ENCODE peak calls at places on chromosomes 7 and 10, in six cellular contexts. Y, O, B, K, L and P are unnamed samples.

GRCh38 chr10:11440250-11441150 is 170.9 kb downstream of the USP6NL start:
- DNase-seq in K (peak), Y (no peak), O (no peak), B (no peak), L (no peak), P (no peak)

GRCh38 chr10:130427216-130427722 is 291.1 kb downstream of the GLRX3 start:
- DNase-seq in K (no peak), B (no peak), Y (no peak), O (no peak), L (no peak), P (no peak)

GRCh38 chr10:128557149-128557548 is 430.9 kb upstream of the MKI67 start:
- DNase-seq in B (no peak), L (no peak), Y (no peak), K (no peak), O (no peak), P (no peak)

GRCh38 chr7:128841961-128842673 is 11.9 kb downstream of the FLNC start:
- DNase-seq in K (peak), O (no peak), B (peak), L (no peak), Y (no peak), P (peak)

GRCh38 chr10:5530846-5531557 is 6.2 kb downstream of the CALML3 start:
- DNase-seq in B (no peak), K (no peak), O (no peak), Y (no peak), L (no peak), P (no peak)

GRCh38 chr7:134212576-134213546 is 85.7 kb downstream of the LRGUK start:
- DNase-seq in K (no peak), L (no peak), B (no peak), O (no peak), Y (no peak), P (no peak)

GRCh38 chr10:124035928-124036558 is 57.4 kb downstream of the CHST15 start:
- DNase-seq in O (no peak), K (peak), B (peak), Y (peak), L (no peak), P (no peak)

GRCh38 chr7:41567350-41568114 is 135.4 kb downstream of the INHBA start:
- DNase-seq in K (no peak), O (no peak), Y (no peak), L (no peak), B (no peak), P (no peak)

GRCh38 chr10:78852856-78853255 is 215.9 kb upstream of the ZMIZ1 start:
- DNase-seq in O (peak), B (peak), Y (no peak), L (no peak), K (no peak), P (peak)

GRCh38 chr10:62258926-62259325 is 9.7 kb downstream of the RTKN2 start:
- DNase-seq in L (no peak), K (no peak), B (no peak), Y (no peak), O (no peak), P (no peak)

GRCh38 chr7:74355091-74355490 is 65.9 kb downstream of the CLIP2 start:
- DNase-seq in B (peak), Y (no peak), L (no peak), O (no peak), K (no peak), P (no peak)

GRCh38 chr7:112963634-112964033 is 123.0 kb downstream of the GPR85 start:
- DNase-seq in L (no peak), K (no peak), O (no peak), Y (no peak), B (no peak), P (no peak)

GRCh38 chr7:39595102-39595620 is 28.2 kb upstream of the RALA start:
- DNase-seq in L (no peak), B (no peak), Y (no peak), O (no peak), K (no peak), P (no peak)

GRCh38 chr10:127826161-127826740 is 66.5 kb downstream of the CLRN3 start:
- DNase-seq in L (no peak), B (no peak), K (no peak), O (no peak), Y (no peak), P (no peak)

GRCh38 chr10:76558996-76559888 is 1078.4 kb downstream of the KCNMA1 start:
- DNase-seq in B (no peak), L (no peak), K (no peak), Y (no peak), O (no peak), P (no peak)

GRCh38 chr10:126691456-126691855 is 21.0 kb upstream of the C10orf90 start:
- DNase-seq in B (peak), L (no peak), O (no peak), K (no peak), Y (no peak), P (no peak)

GRCh38 chr7:106119719-106120118 is 7.6 kb upstream of the SYPL1 start:
- DNase-seq in Y (no peak), K (no peak), L (no peak), O (no peak), B (no peak), P (no peak)

GRCh38 chr7:81414411-81414810 is 355.4 kb downstream of the HGF start:
- DNase-seq in Y (no peak), K (no peak), O (no peak), L (no peak), B (no peak), P (no peak)

GRCh38 chr10:17029581-17030271 is 99.9 kb downstream of the CUBN start:
- DNase-seq in K (peak), B (peak), Y (peak), O (peak), L (no peak), P (peak)

GRCh38 chr10:120944586-120945125 is 93.5 kb downstream of the WDR11 start:
- DNase-seq in O (no peak), K (no peak), B (no peak), Y (no peak), L (no peak), P (no peak)

GRCh38 chr10:97891497-97892167 is 42.0 kb downstream of the GOLGA7B start:
- DNase-seq in K (no peak), O (no peak), Y (no peak), B (no peak), L (no peak), P (no peak)

GRCh38 chr7:85776691-85777363 is 590.0 kb upstream of the SEMA3D start:
- DNase-seq in B (no peak), K (no peak), O (no peak), L (no peak), Y (no peak), P (no peak)

GRCh38 chr7:18558503-18558902 is 63.0 kb downstream of the HDAC9 start:
- DNase-seq in B (no peak), L (no peak), O (no peak), Y (no peak), K (no peak), P (no peak)

GRCh38 chr10:55220975-55221374 is 419.9 kb upstream of the PCDH15 start:
- DNase-seq in B (no peak), O (no peak), Y (no peak), K (no peak), L (no peak), P (no peak)